ENCODE peak calls at places on chromosomes 3 and 15, in eight cellular contexts. A, X, P, L, M, B, H and N are unnamed samples.

GRCh38 chr15:49094923-49095322 is 48.7 kb upstream of the SECISBP2L start:
- DNase-seq in L (no peak), P (no peak), M (no peak), X (no peak), A (no peak), H (no peak), B (no peak), N (no peak)

GRCh38 chr3:16441306-16441898 is 72.1 kb downstream of the RFTN1 start:
- DNase-seq in H (no peak), L (no peak), A (no peak), M (no peak), P (no peak), B (no peak), X (no peak), N (no peak)

GRCh38 chr3:71585891-71586809 is 2.6 kb upstream of the FOXP1 start:
- DNase-seq in X (no peak), A (peak; percentile 84), M (peak; percentile 29), P (no peak), L (no peak), H (no peak), B (peak; percentile 16), N (no peak)

GRCh38 chr3:18861137-18861536 is 287.2 kb upstream of the KCNH8 start:
- DNase-seq in M (no peak), B (no peak), A (no peak), L (no peak), H (no peak), P (no peak), X (no peak), N (no peak)

GRCh38 chr15:96888764-96889163 is 558.3 kb downstream of the NR2F2 start:
- DNase-seq in M (no peak), H (no peak), X (no peak), B (no peak), P (no peak), L (no peak), A (no peak), N (no peak)

GRCh38 chr3:76950590-76950989 is 89.3 kb upstream of the ROBO2 start:
- DNase-seq in P (no peak), X (no peak), L (no peak), H (no peak), B (no peak), A (no peak), M (no peak), N (no peak)

GRCh38 chr3:141402476-141403171 is 34.3 kb downstream of the ZBTB38 start:
- DNase-seq in X (peak; percentile 93), B (no peak), M (peak; percentile 75), L (no peak), H (peak; percentile 91), A (peak; percentile 76), P (peak; percentile 89), N (peak; percentile 92)

GRCh38 chr3:40055956-40056355 is 246.5 kb downstream of the MYRIP start:
- DNase-seq in M (no peak), H (no peak), L (no peak), B (no peak), X (no peak), P (no peak), A (no peak), N (no peak)

GRCh38 chr3:52346623-52347530 is 30.8 kb downstream of the DNAH1 start:
- DNase-seq in A (no peak), M (no peak), B (no peak), L (no peak), P (no peak), H (no peak), X (peak; percentile 64), N (no peak)

GRCh38 chr15:92399271-92399670 is 5.6 kb downstream of the ST8SIA2 start:
- DNase-seq in L (no peak), B (no peak), H (no peak), A (no peak), X (no peak), M (no peak), P (no peak), N (no peak)

GRCh38 chr15:44780608-44781007 is 44.3 kb downstream of the TRIM69 start:
- DNase-seq in P (no peak), A (no peak), X (no peak), M (no peak), B (no peak), H (no peak), L (no peak), N (no peak)

GRCh38 chr3:72145506-72146380 is 360.8 kb upstream of the PROK2 start:
- DNase-seq in A (no peak), L (no peak), B (no peak), M (no peak), H (no peak), X (no peak), P (no peak), N (no peak)

GRCh38 chr15:90046846-90047481 is 45.8 kb downstream of the ZNF710 start:
- DNase-seq in P (no peak), A (no peak), H (no peak), B (no peak), L (no peak), M (peak; percentile 89), X (no peak), N (no peak)

GRCh38 chr15:73387507-73388255 is 18.9 kb upstream of the HCN4 start:
- DNase-seq in H (peak; percentile 65), X (peak; percentile 37), B (no peak), M (no peak), A (no peak), P (no peak), L (no peak), N (peak; percentile 34)

GRCh38 chr15:58269455-58270414 is 131.6 kb downstream of the AQP9 start:
- DNase-seq in B (peak; percentile 28), A (peak; percentile 56), L (peak; percentile 17), P (no peak), X (no peak), M (peak; percentile 54), H (no peak), N (no peak)

GRCh38 chr3:72907131-72907697 is 19.4 kb downstream of the GXYLT2 start:
- DNase-seq in L (no peak), B (no peak), A (no peak), H (no peak), X (no peak), M (no peak), P (peak; percentile 75), N (no peak)

GRCh38 chr15:73283341-73283962 is 85.3 kb downstream of the HCN4 start:
- DNase-seq in H (no peak), L (no peak), P (no peak), M (no peak), X (no peak), A (no peak), B (no peak), N (no peak)

GRCh38 chr3:59286791-59287531 is 237.1 kb upstream of the CFAP20DC start:
- DNase-seq in X (no peak), M (no peak), L (no peak), B (no peak), A (no peak), P (no peak), H (no peak), N (no peak)

GRCh38 chr3:59289836-59290235 is 240.0 kb upstream of the CFAP20DC start:
- DNase-seq in B (no peak), M (no peak), P (no peak), H (no peak), X (no peak), L (no peak), A (no peak), N (no peak)

GRCh38 chr3:59290358-59290757 is 240.5 kb upstream of the CFAP20DC start:
- DNase-seq in B (no peak), H (no peak), P (no peak), A (no peak), X (no peak), L (no peak), M (no peak), N (no peak)
- TF ChIP-seq POLR2A in B (no peak), H (no peak), P (no peak), A (no peak), X (no peak), L (no peak), M (no peak), N (no peak)

DNA sequence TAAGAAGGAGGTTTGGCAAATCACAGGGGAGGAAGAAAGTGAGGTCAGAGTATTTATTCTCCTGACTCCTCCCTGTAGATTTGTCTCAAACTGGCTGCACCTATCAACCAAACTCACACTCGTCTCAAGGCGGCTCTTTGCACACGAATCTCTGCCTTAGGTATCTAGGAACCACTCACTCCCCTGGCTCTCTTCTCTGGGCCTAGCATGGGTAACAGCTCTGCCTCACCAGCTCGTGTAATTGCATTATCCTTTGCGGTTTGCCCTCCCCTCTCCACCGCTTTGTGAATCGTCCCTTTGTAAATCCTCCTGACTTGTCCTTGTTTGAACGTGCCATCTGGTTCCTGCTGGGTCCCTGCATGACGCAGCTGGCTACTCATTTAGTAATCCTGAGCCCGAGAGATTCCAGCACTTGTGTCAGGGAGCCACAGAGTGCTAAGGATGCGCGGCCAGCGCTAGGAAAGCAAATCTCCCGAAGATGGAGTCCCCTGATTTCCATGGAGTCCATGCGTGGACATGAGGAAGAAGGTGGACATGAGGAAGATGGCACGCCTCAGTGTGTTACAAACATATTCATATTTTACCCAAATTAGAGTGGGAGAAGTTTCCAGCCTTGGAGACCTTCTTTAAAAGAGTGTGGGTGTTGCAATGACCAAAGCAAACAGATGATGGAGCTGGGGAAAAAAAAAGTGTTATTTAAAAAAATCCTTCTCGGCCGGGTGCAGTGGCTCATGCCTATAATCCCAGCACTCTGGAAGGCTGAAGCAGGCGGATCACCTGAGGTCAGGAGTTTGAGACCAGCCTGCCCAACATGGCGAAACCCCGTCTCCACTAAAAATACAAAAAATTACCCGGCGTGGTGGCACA is 26.7 kb downstream of the NRROS start:
- DNase-seq in M (no peak), H (no peak), L (no peak), A (no peak), B (no peak), P (no peak), X (no peak), N (no peak)
- TF ChIP-seq POLR2AphosphoS5 in M (no peak), H (no peak), L (no peak), A (no peak), B (no peak), P (no peak), X (no peak), N (no peak)

GRCh38 chr3:13605555-13605954 is 56.6 kb downstream of the FBLN2 start:
- DNase-seq in B (no peak), P (peak; percentile 42), M (no peak), H (no peak), X (no peak), A (no peak), L (no peak), N (peak; percentile 14)
- TF ChIP-seq POLR2A in B (no peak), P (no peak), M (no peak), H (no peak), X (no peak), A (no peak), L (no peak), N (no peak)

GRCh38 chr15:63358296-63359029 is 23.2 kb downstream of the CA12 start:
- DNase-seq in P (peak; percentile 37), B (no peak), X (no peak), A (no peak), L (no peak), H (no peak), M (no peak), N (no peak)

GRCh38 chr15:63357061-63357460 is 24.6 kb downstream of the CA12 start:
- DNase-seq in X (no peak), L (no peak), P (peak; percentile 41), B (no peak), M (no peak), H (no peak), A (no peak), N (no peak)

GRCh38 chr15:63360170-63360569 is 21.5 kb downstream of the CA12 start:
- DNase-seq in M (no peak), A (no peak), P (peak; percentile 19), L (no peak), H (no peak), B (no peak), X (no peak), N (no peak)

GRCh38 chr15:63354771-63355650 is 26.6 kb downstream of the CA12 start:
- DNase-seq in P (peak; percentile 38), H (no peak), M (no peak), X (peak; percentile 47), A (no peak), B (no peak), L (no peak), N (no peak)

GRCh38 chr15:63357657-63358161 is 23.9 kb downstream of the CA12 start:
- DNase-seq in L (no peak), A (no peak), B (no peak), X (no peak), H (no peak), M (no peak), P (peak; percentile 7), N (no peak)
- TF ChIP-seq POLR2AphosphoS5 in L (no peak), A (no peak), B (no peak), X (no peak), H (no peak), M (no peak), P (no peak), N (no peak)